ENCODE peak calls at places on chromosomes 5 and 9, in nine cellular contexts. One of them, this sample, is unnamed.

GRCh38 chr5:180034564-180034963 is 37.0 kb downstream of the RNF130 start:
- DNase-seq in small intestine: no peak
- DNase-seq in Right ventricle myocardium superior: no peak
- DNase-seq in Kasumi-1: no peak
- DNase-seq in stimulated activated CD4-positive, alpha-beta T cell treated with anti-CD3 and anti-CD28 coated beads, TNF-alpha, amount 100 ng/mL, for 48 hours: no peak
- DNase-seq in lung: no peak
- DNase-seq in NCI-H1694 treated with DMSO at 0.1 percent for 48 hours: no peak
- DNase-seq in activated naive CD8-positive, alpha-beta T cell treated with anti-CD3 and anti-CD28 coated beads, Interleukin-2, amount 50 U/mL, for 24 hours: no peak
- DNase-seq in astrocyte: peak
- DNase-seq in this sample: no peak

GRCh38 chr5:55850839-55851674 is at the start of gene IL31RA:
- DNase-seq in small intestine: no peak
- DNase-seq in Right ventricle myocardium superior: no peak
- DNase-seq in Kasumi-1: no peak
- DNase-seq in stimulated activated CD4-positive, alpha-beta T cell treated with anti-CD3 and anti-CD28 coated beads, TNF-alpha, amount 100 ng/mL, for 48 hours: no peak
- DNase-seq in lung: no peak
- DNase-seq in NCI-H1694 treated with DMSO at 0.1 percent for 48 hours: no peak
- DNase-seq in activated naive CD8-positive, alpha-beta T cell treated with anti-CD3 and anti-CD28 coated beads, Interleukin-2, amount 50 U/mL, for 24 hours: no peak
- DNase-seq in astrocyte: peak
- DNase-seq in this sample: no peak

GRCh38 chr5:154712518-154713437 is 42.4 kb upstream of the LARP1 start:
- DNase-seq in small intestine: peak
- DNase-seq in Right ventricle myocardium superior: no peak
- DNase-seq in Kasumi-1: no peak
- DNase-seq in stimulated activated CD4-positive, alpha-beta T cell treated with anti-CD3 and anti-CD28 coated beads, TNF-alpha, amount 100 ng/mL, for 48 hours: no peak
- DNase-seq in lung: peak
- DNase-seq in NCI-H1694 treated with DMSO at 0.1 percent for 48 hours: no peak
- DNase-seq in activated naive CD8-positive, alpha-beta T cell treated with anti-CD3 and anti-CD28 coated beads, Interleukin-2, amount 50 U/mL, for 24 hours: no peak
- DNase-seq in astrocyte: no peak
- DNase-seq in this sample: peak

GRCh38 chr9:117733465-117733864 is 29.3 kb downstream of the TLR4 start:
- DNase-seq in small intestine: peak
- DNase-seq in Right ventricle myocardium superior: no peak
- DNase-seq in Kasumi-1: no peak
- DNase-seq in stimulated activated CD4-positive, alpha-beta T cell treated with anti-CD3 and anti-CD28 coated beads, TNF-alpha, amount 100 ng/mL, for 48 hours: no peak
- DNase-seq in lung: no peak
- DNase-seq in NCI-H1694 treated with DMSO at 0.1 percent for 48 hours: no peak
- DNase-seq in activated naive CD8-positive, alpha-beta T cell treated with anti-CD3 and anti-CD28 coated beads, Interleukin-2, amount 50 U/mL, for 24 hours: no peak
- DNase-seq in astrocyte: no peak
- DNase-seq in this sample: no peak

GRCh38 chr9:105930007-105930627 is 235.8 kb downstream of the TMEM38B start:
- DNase-seq in small intestine: no peak
- DNase-seq in Right ventricle myocardium superior: no peak
- DNase-seq in Kasumi-1: no peak
- DNase-seq in stimulated activated CD4-positive, alpha-beta T cell treated with anti-CD3 and anti-CD28 coated beads, TNF-alpha, amount 100 ng/mL, for 48 hours: no peak
- DNase-seq in lung: no peak
- DNase-seq in NCI-H1694 treated with DMSO at 0.1 percent for 48 hours: no peak
- DNase-seq in activated naive CD8-positive, alpha-beta T cell treated with anti-CD3 and anti-CD28 coated beads, Interleukin-2, amount 50 U/mL, for 24 hours: no peak
- DNase-seq in astrocyte: no peak
- DNase-seq in this sample: no peak

GRCh38 chr5:56025303-56025885 is 30.6 kb upstream of the IL6ST start:
- DNase-seq in small intestine: no peak
- DNase-seq in Right ventricle myocardium superior: no peak
- DNase-seq in Kasumi-1: no peak
- DNase-seq in stimulated activated CD4-positive, alpha-beta T cell treated with anti-CD3 and anti-CD28 coated beads, TNF-alpha, amount 100 ng/mL, for 48 hours: no peak
- DNase-seq in lung: no peak
- DNase-seq in NCI-H1694 treated with DMSO at 0.1 percent for 48 hours: no peak
- DNase-seq in activated naive CD8-positive, alpha-beta T cell treated with anti-CD3 and anti-CD28 coated beads, Interleukin-2, amount 50 U/mL, for 24 hours: no peak
- DNase-seq in astrocyte: no peak
- DNase-seq in this sample: no peak

GRCh38 chr5:27511061-27511460 is 472.7 kb upstream of the CDH9 start:
- DNase-seq in small intestine: no peak
- DNase-seq in Right ventricle myocardium superior: no peak
- DNase-seq in Kasumi-1: no peak
- DNase-seq in stimulated activated CD4-positive, alpha-beta T cell treated with anti-CD3 and anti-CD28 coated beads, TNF-alpha, amount 100 ng/mL, for 48 hours: no peak
- DNase-seq in lung: no peak
- DNase-seq in NCI-H1694 treated with DMSO at 0.1 percent for 48 hours: no peak
- DNase-seq in activated naive CD8-positive, alpha-beta T cell treated with anti-CD3 and anti-CD28 coated beads, Interleukin-2, amount 50 U/mL, for 24 hours: no peak
- DNase-seq in astrocyte: no peak
- DNase-seq in this sample: no peak

GRCh38 chr9:121138561-121138960 is 63.1 kb downstream of the RAB14 start:
- DNase-seq in small intestine: no peak
- DNase-seq in Right ventricle myocardium superior: no peak
- DNase-seq in Kasumi-1: no peak
- DNase-seq in stimulated activated CD4-positive, alpha-beta T cell treated with anti-CD3 and anti-CD28 coated beads, TNF-alpha, amount 100 ng/mL, for 48 hours: no peak
- DNase-seq in lung: no peak
- DNase-seq in NCI-H1694 treated with DMSO at 0.1 percent for 48 hours: no peak
- DNase-seq in activated naive CD8-positive, alpha-beta T cell treated with anti-CD3 and anti-CD28 coated beads, Interleukin-2, amount 50 U/mL, for 24 hours: no peak
- DNase-seq in astrocyte: no peak
- DNase-seq in this sample: no peak

GRCh38 chr5:146828385-146828784 is 50.2 kb downstream of the PPP2R2B start:
- DNase-seq in small intestine: no peak
- DNase-seq in Right ventricle myocardium superior: no peak
- DNase-seq in Kasumi-1: no peak
- DNase-seq in stimulated activated CD4-positive, alpha-beta T cell treated with anti-CD3 and anti-CD28 coated beads, TNF-alpha, amount 100 ng/mL, for 48 hours: no peak
- DNase-seq in lung: no peak
- DNase-seq in NCI-H1694 treated with DMSO at 0.1 percent for 48 hours: peak
- DNase-seq in activated naive CD8-positive, alpha-beta T cell treated with anti-CD3 and anti-CD28 coated beads, Interleukin-2, amount 50 U/mL, for 24 hours: no peak
- DNase-seq in astrocyte: peak
- DNase-seq in this sample: no peak

GRCh38 chr9:127078336-127078735 is 44.1 kb downstream of the ANGPTL2 start:
- DNase-seq in small intestine: no peak
- DNase-seq in Right ventricle myocardium superior: no peak
- DNase-seq in Kasumi-1: no peak
- DNase-seq in stimulated activated CD4-positive, alpha-beta T cell treated with anti-CD3 and anti-CD28 coated beads, TNF-alpha, amount 100 ng/mL, for 48 hours: no peak
- DNase-seq in lung: no peak
- DNase-seq in NCI-H1694 treated with DMSO at 0.1 percent for 48 hours: no peak
- DNase-seq in activated naive CD8-positive, alpha-beta T cell treated with anti-CD3 and anti-CD28 coated beads, Interleukin-2, amount 50 U/mL, for 24 hours: no peak
- DNase-seq in astrocyte: no peak
- DNase-seq in this sample: no peak

GRCh38 chr9:71285191-71285656 is 163.8 kb upstream of the TRPM3 start:
- DNase-seq in small intestine: peak
- DNase-seq in Right ventricle myocardium superior: no peak
- DNase-seq in Kasumi-1: peak
- DNase-seq in stimulated activated CD4-positive, alpha-beta T cell treated with anti-CD3 and anti-CD28 coated beads, TNF-alpha, amount 100 ng/mL, for 48 hours: no peak
- DNase-seq in lung: peak
- DNase-seq in NCI-H1694 treated with DMSO at 0.1 percent for 48 hours: peak
- DNase-seq in activated naive CD8-positive, alpha-beta T cell treated with anti-CD3 and anti-CD28 coated beads, Interleukin-2, amount 50 U/mL, for 24 hours: peak
- DNase-seq in astrocyte: peak
- DNase-seq in this sample: peak

GRCh38 chr5:115831163-115831768 is 10.1 kb downstream of the ATG12 start:
- DNase-seq in small intestine: peak
- DNase-seq in Right ventricle myocardium superior: no peak
- DNase-seq in Kasumi-1: peak
- DNase-seq in stimulated activated CD4-positive, alpha-beta T cell treated with anti-CD3 and anti-CD28 coated beads, TNF-alpha, amount 100 ng/mL, for 48 hours: no peak
- DNase-seq in lung: no peak
- DNase-seq in NCI-H1694 treated with DMSO at 0.1 percent for 48 hours: peak
- DNase-seq in activated naive CD8-positive, alpha-beta T cell treated with anti-CD3 and anti-CD28 coated beads, Interleukin-2, amount 50 U/mL, for 24 hours: peak
- DNase-seq in astrocyte: peak
- DNase-seq in this sample: no peak

GRCh38 chr9:90034071-90034470 is 429.3 kb downstream of the GADD45G start:
- DNase-seq in small intestine: no peak
- DNase-seq in Right ventricle myocardium superior: no peak
- DNase-seq in Kasumi-1: no peak
- DNase-seq in stimulated activated CD4-positive, alpha-beta T cell treated with anti-CD3 and anti-CD28 coated beads, TNF-alpha, amount 100 ng/mL, for 48 hours: no peak
- DNase-seq in lung: no peak
- DNase-seq in NCI-H1694 treated with DMSO at 0.1 percent for 48 hours: no peak
- DNase-seq in activated naive CD8-positive, alpha-beta T cell treated with anti-CD3 and anti-CD28 coated beads, Interleukin-2, amount 50 U/mL, for 24 hours: no peak
- DNase-seq in astrocyte: no peak
- DNase-seq in this sample: no peak

GRCh38 chr9:86546712-86547111 is 192.5 kb upstream of the TUT7 start:
- DNase-seq in small intestine: no peak
- DNase-seq in Right ventricle myocardium superior: no peak
- DNase-seq in Kasumi-1: no peak
- DNase-seq in stimulated activated CD4-positive, alpha-beta T cell treated with anti-CD3 and anti-CD28 coated beads, TNF-alpha, amount 100 ng/mL, for 48 hours: no peak
- DNase-seq in lung: no peak
- DNase-seq in NCI-H1694 treated with DMSO at 0.1 percent for 48 hours: no peak
- DNase-seq in activated naive CD8-positive, alpha-beta T cell treated with anti-CD3 and anti-CD28 coated beads, Interleukin-2, amount 50 U/mL, for 24 hours: no peak
- DNase-seq in astrocyte: no peak
- DNase-seq in this sample: no peak

GRCh38 chr5:14032944-14033343 is 88.5 kb upstream of the DNAH5 start:
- DNase-seq in small intestine: no peak
- DNase-seq in Right ventricle myocardium superior: no peak
- DNase-seq in Kasumi-1: no peak
- DNase-seq in stimulated activated CD4-positive, alpha-beta T cell treated with anti-CD3 and anti-CD28 coated beads, TNF-alpha, amount 100 ng/mL, for 48 hours: no peak
- DNase-seq in lung: no peak
- DNase-seq in NCI-H1694 treated with DMSO at 0.1 percent for 48 hours: no peak
- DNase-seq in activated naive CD8-positive, alpha-beta T cell treated with anti-CD3 and anti-CD28 coated beads, Interleukin-2, amount 50 U/mL, for 24 hours: no peak
- DNase-seq in astrocyte: peak
- DNase-seq in this sample: no peak

GRCh38 chr9:94919376-94920098 is 193.0 kb downstream of the AOPEP start:
- DNase-seq in small intestine: no peak
- DNase-seq in Right ventricle myocardium superior: no peak
- DNase-seq in Kasumi-1: no peak
- DNase-seq in stimulated activated CD4-positive, alpha-beta T cell treated with anti-CD3 and anti-CD28 coated beads, TNF-alpha, amount 100 ng/mL, for 48 hours: no peak
- DNase-seq in lung: no peak
- DNase-seq in NCI-H1694 treated with DMSO at 0.1 percent for 48 hours: no peak
- DNase-seq in activated naive CD8-positive, alpha-beta T cell treated with anti-CD3 and anti-CD28 coated beads, Interleukin-2, amount 50 U/mL, for 24 hours: no peak
- DNase-seq in astrocyte: peak
- DNase-seq in this sample: no peak

GRCh38 chr5:102796481-102796880 is 41.4 kb downstream of the PAM start:
- DNase-seq in small intestine: peak
- DNase-seq in Right ventricle myocardium superior: no peak
- DNase-seq in Kasumi-1: no peak
- DNase-seq in stimulated activated CD4-positive, alpha-beta T cell treated with anti-CD3 and anti-CD28 coated beads, TNF-alpha, amount 100 ng/mL, for 48 hours: no peak
- DNase-seq in lung: no peak
- DNase-seq in NCI-H1694 treated with DMSO at 0.1 percent for 48 hours: no peak
- DNase-seq in activated naive CD8-positive, alpha-beta T cell treated with anti-CD3 and anti-CD28 coated beads, Interleukin-2, amount 50 U/mL, for 24 hours: no peak
- DNase-seq in astrocyte: no peak
- DNase-seq in this sample: no peak

GRCh38 chr9:3848445-3849114 is 322.8 kb upstream of the RFX3 start:
- DNase-seq in small intestine: no peak
- DNase-seq in Right ventricle myocardium superior: no peak
- DNase-seq in Kasumi-1: no peak
- DNase-seq in stimulated activated CD4-positive, alpha-beta T cell treated with anti-CD3 and anti-CD28 coated beads, TNF-alpha, amount 100 ng/mL, for 48 hours: no peak
- DNase-seq in lung: no peak
- DNase-seq in NCI-H1694 treated with DMSO at 0.1 percent for 48 hours: no peak
- DNase-seq in activated naive CD8-positive, alpha-beta T cell treated with anti-CD3 and anti-CD28 coated beads, Interleukin-2, amount 50 U/mL, for 24 hours: no peak
- DNase-seq in astrocyte: no peak
- DNase-seq in this sample: no peak

GRCh38 chr5:39518516-39518915 is 93.7 kb upstream of the DAB2 start:
- DNase-seq in small intestine: no peak
- DNase-seq in Right ventricle myocardium superior: no peak
- DNase-seq in Kasumi-1: no peak
- DNase-seq in stimulated activated CD4-positive, alpha-beta T cell treated with anti-CD3 and anti-CD28 coated beads, TNF-alpha, amount 100 ng/mL, for 48 hours: no peak
- DNase-seq in lung: no peak
- DNase-seq in NCI-H1694 treated with DMSO at 0.1 percent for 48 hours: no peak
- DNase-seq in activated naive CD8-positive, alpha-beta T cell treated with anti-CD3 and anti-CD28 coated beads, Interleukin-2, amount 50 U/mL, for 24 hours: no peak
- DNase-seq in astrocyte: peak
- DNase-seq in this sample: no peak

GRCh38 chr5:150139334-150139733 is 16.3 kb downstream of the PDGFRB start:
- DNase-seq in small intestine: no peak
- DNase-seq in Right ventricle myocardium superior: no peak
- DNase-seq in Kasumi-1: no peak
- DNase-seq in stimulated activated CD4-positive, alpha-beta T cell treated with anti-CD3 and anti-CD28 coated beads, TNF-alpha, amount 100 ng/mL, for 48 hours: no peak
- DNase-seq in lung: no peak
- DNase-seq in NCI-H1694 treated with DMSO at 0.1 percent for 48 hours: no peak
- DNase-seq in activated naive CD8-positive, alpha-beta T cell treated with anti-CD3 and anti-CD28 coated beads, Interleukin-2, amount 50 U/mL, for 24 hours: no peak
- DNase-seq in astrocyte: peak
- DNase-seq in this sample: no peak

GRCh38 chr5:174065528-174066189 is 20.2 kb downstream of the NSG2 start:
- DNase-seq in small intestine: peak
- DNase-seq in Right ventricle myocardium superior: no peak
- DNase-seq in Kasumi-1: no peak
- DNase-seq in stimulated activated CD4-positive, alpha-beta T cell treated with anti-CD3 and anti-CD28 coated beads, TNF-alpha, amount 100 ng/mL, for 48 hours: no peak
- DNase-seq in lung: no peak
- DNase-seq in NCI-H1694 treated with DMSO at 0.1 percent for 48 hours: no peak
- DNase-seq in activated naive CD8-positive, alpha-beta T cell treated with anti-CD3 and anti-CD28 coated beads, Interleukin-2, amount 50 U/mL, for 24 hours: no peak
- DNase-seq in astrocyte: peak
- DNase-seq in this sample: no peak

GRCh38 chr5:177478711-177479646 is 5.5 kb upstream of the DBN1 start:
- DNase-seq in small intestine: no peak
- DNase-seq in Right ventricle myocardium superior: peak
- DNase-seq in Kasumi-1: peak
- DNase-seq in stimulated activated CD4-positive, alpha-beta T cell treated with anti-CD3 and anti-CD28 coated beads, TNF-alpha, amount 100 ng/mL, for 48 hours: no peak
- DNase-seq in lung: peak
- DNase-seq in NCI-H1694 treated with DMSO at 0.1 percent for 48 hours: no peak
- DNase-seq in activated naive CD8-positive, alpha-beta T cell treated with anti-CD3 and anti-CD28 coated beads, Interleukin-2, amount 50 U/mL, for 24 hours: peak
- DNase-seq in astrocyte: peak
- DNase-seq in this sample: peak

GRCh38 chr5:178288373-178289368 is 56.1 kb upstream of the PHYKPL start:
- DNase-seq in small intestine: peak
- DNase-seq in Right ventricle myocardium superior: peak
- DNase-seq in Kasumi-1: no peak
- DNase-seq in stimulated activated CD4-positive, alpha-beta T cell treated with anti-CD3 and anti-CD28 coated beads, TNF-alpha, amount 100 ng/mL, for 48 hours: no peak
- DNase-seq in lung: no peak
- DNase-seq in NCI-H1694 treated with DMSO at 0.1 percent for 48 hours: peak
- DNase-seq in activated naive CD8-positive, alpha-beta T cell treated with anti-CD3 and anti-CD28 coated beads, Interleukin-2, amount 50 U/mL, for 24 hours: no peak
- DNase-seq in astrocyte: no peak
- DNase-seq in this sample: peak

GRCh38 chr5:11251242-11251641 is 490.2 kb upstream of the DAP start:
- DNase-seq in small intestine: no peak
- DNase-seq in Right ventricle myocardium superior: no peak
- DNase-seq in Kasumi-1: no peak
- DNase-seq in stimulated activated CD4-positive, alpha-beta T cell treated with anti-CD3 and anti-CD28 coated beads, TNF-alpha, amount 100 ng/mL, for 48 hours: no peak
- DNase-seq in lung: no peak
- DNase-seq in NCI-H1694 treated with DMSO at 0.1 percent for 48 hours: no peak
- DNase-seq in activated naive CD8-positive, alpha-beta T cell treated with anti-CD3 and anti-CD28 coated beads, Interleukin-2, amount 50 U/mL, for 24 hours: no peak
- DNase-seq in astrocyte: peak
- DNase-seq in this sample: no peak

GRCh38 chr9:35294066-35294465 is 132.3 kb downstream of the UNC13B start:
- DNase-seq in small intestine: no peak
- DNase-seq in Right ventricle myocardium superior: no peak
- DNase-seq in Kasumi-1: no peak
- DNase-seq in stimulated activated CD4-positive, alpha-beta T cell treated with anti-CD3 and anti-CD28 coated beads, TNF-alpha, amount 100 ng/mL, for 48 hours: no peak
- DNase-seq in lung: no peak
- DNase-seq in NCI-H1694 treated with DMSO at 0.1 percent for 48 hours: no peak
- DNase-seq in activated naive CD8-positive, alpha-beta T cell treated with anti-CD3 and anti-CD28 coated beads, Interleukin-2, amount 50 U/mL, for 24 hours: no peak
- DNase-seq in astrocyte: no peak
- DNase-seq in this sample: no peak

GRCh38 chr5:58787982-58788381 is 205.1 kb downstream of the RAB3C start:
- DNase-seq in small intestine: no peak
- DNase-seq in Right ventricle myocardium superior: no peak
- DNase-seq in Kasumi-1: no peak
- DNase-seq in stimulated activated CD4-positive, alpha-beta T cell treated with anti-CD3 and anti-CD28 coated beads, TNF-alpha, amount 100 ng/mL, for 48 hours: no peak
- DNase-seq in lung: no peak
- DNase-seq in NCI-H1694 treated with DMSO at 0.1 percent for 48 hours: peak
- DNase-seq in activated naive CD8-positive, alpha-beta T cell treated with anti-CD3 and anti-CD28 coated beads, Interleukin-2, amount 50 U/mL, for 24 hours: no peak
- DNase-seq in astrocyte: no peak
- DNase-seq in this sample: no peak

GRCh38 chr5:118675247-118675646 is 313.1 kb downstream of the DTWD2 start:
- DNase-seq in small intestine: no peak
- DNase-seq in Right ventricle myocardium superior: no peak
- DNase-seq in Kasumi-1: no peak
- DNase-seq in stimulated activated CD4-positive, alpha-beta T cell treated with anti-CD3 and anti-CD28 coated beads, TNF-alpha, amount 100 ng/mL, for 48 hours: no peak
- DNase-seq in lung: no peak
- DNase-seq in NCI-H1694 treated with DMSO at 0.1 percent for 48 hours: no peak
- DNase-seq in activated naive CD8-positive, alpha-beta T cell treated with anti-CD3 and anti-CD28 coated beads, Interleukin-2, amount 50 U/mL, for 24 hours: no peak
- DNase-seq in astrocyte: no peak
- DNase-seq in this sample: no peak

GRCh38 chr9:22119537-22120167 is 110.5 kb upstream of the CDKN2B start:
- DNase-seq in small intestine: peak
- DNase-seq in Right ventricle myocardium superior: no peak
- DNase-seq in Kasumi-1: peak
- DNase-seq in stimulated activated CD4-positive, alpha-beta T cell treated with anti-CD3 and anti-CD28 coated beads, TNF-alpha, amount 100 ng/mL, for 48 hours: no peak
- DNase-seq in lung: no peak
- DNase-seq in NCI-H1694 treated with DMSO at 0.1 percent for 48 hours: peak
- DNase-seq in activated naive CD8-positive, alpha-beta T cell treated with anti-CD3 and anti-CD28 coated beads, Interleukin-2, amount 50 U/mL, for 24 hours: no peak
- DNase-seq in astrocyte: no peak
- DNase-seq in this sample: no peak

GRCh38 chr5:25095261-25095660 is 450.5 kb upstream of the CDH10 start:
- DNase-seq in small intestine: no peak
- DNase-seq in Right ventricle myocardium superior: no peak
- DNase-seq in Kasumi-1: no peak
- DNase-seq in stimulated activated CD4-positive, alpha-beta T cell treated with anti-CD3 and anti-CD28 coated beads, TNF-alpha, amount 100 ng/mL, for 48 hours: no peak
- DNase-seq in lung: no peak
- DNase-seq in NCI-H1694 treated with DMSO at 0.1 percent for 48 hours: no peak
- DNase-seq in activated naive CD8-positive, alpha-beta T cell treated with anti-CD3 and anti-CD28 coated beads, Interleukin-2, amount 50 U/mL, for 24 hours: no peak
- DNase-seq in astrocyte: no peak
- DNase-seq in this sample: no peak

GRCh38 chr9:73806876-73807275 is 655.2 kb downstream of the ANXA1 start:
- DNase-seq in small intestine: no peak
- DNase-seq in Right ventricle myocardium superior: no peak
- DNase-seq in Kasumi-1: no peak
- DNase-seq in stimulated activated CD4-positive, alpha-beta T cell treated with anti-CD3 and anti-CD28 coated beads, TNF-alpha, amount 100 ng/mL, for 48 hours: no peak
- DNase-seq in lung: no peak
- DNase-seq in NCI-H1694 treated with DMSO at 0.1 percent for 48 hours: no peak
- DNase-seq in activated naive CD8-positive, alpha-beta T cell treated with anti-CD3 and anti-CD28 coated beads, Interleukin-2, amount 50 U/mL, for 24 hours: no peak
- DNase-seq in astrocyte: no peak
- DNase-seq in this sample: no peak

GRCh38 chr9:2711716-2712115 is 5.6 kb upstream of the KCNV2 start:
- DNase-seq in small intestine: no peak
- DNase-seq in Right ventricle myocardium superior: no peak
- DNase-seq in Kasumi-1: no peak
- DNase-seq in stimulated activated CD4-positive, alpha-beta T cell treated with anti-CD3 and anti-CD28 coated beads, TNF-alpha, amount 100 ng/mL, for 48 hours: no peak
- DNase-seq in lung: no peak
- DNase-seq in NCI-H1694 treated with DMSO at 0.1 percent for 48 hours: no peak
- DNase-seq in activated naive CD8-positive, alpha-beta T cell treated with anti-CD3 and anti-CD28 coated beads, Interleukin-2, amount 50 U/mL, for 24 hours: no peak
- DNase-seq in astrocyte: no peak
- DNase-seq in this sample: no peak

This sample was measured in thyroid gland.